ENCODE peak calls at places on chromosomes 13 and 19, in seven cellular contexts. R is K562, N is GM23248, T is Right ventricle myocardium superior, P is amniotic epithelial cell, B is RPMI7951, W is WTC11. C is an unnamed sample.

GRCh38 chr19:12847159-12848139 is 9.1 kb downstream of the MAST1 start:
- DNase-seq in R (peak; percentile 93), N (peak; percentile 87), T (peak; percentile 93), P (peak; percentile 65), B (peak; percentile 78), W (peak; percentile 98), C (peak; percentile 79)

GRCh38 chr19:15195987-15196682 is 4.7 kb downstream of the NOTCH3 start:
- DNase-seq in R (peak; percentile 49), N (peak; percentile 59), T (no peak), P (no peak), B (no peak), W (peak; percentile 97), C (peak; percentile 46)

GRCh38 chr13:33735276-33735675 is 82.7 kb upstream of the RFC3 start:
- DNase-seq in R (no peak), N (no peak), T (no peak), P (no peak), B (no peak), W (no peak), C (no peak)

GRCh38 chr13:110475117-110475516 is 86.4 kb downstream of the RAB20 start:
- DNase-seq in R (no peak), N (no peak), T (no peak), P (no peak), B (no peak), W (no peak), C (no peak)

GRCh38 chr13:113552786-113553540 is 31.6 kb upstream of the TFDP1 start:
- DNase-seq in R (no peak), N (no peak), T (no peak), P (no peak), B (no peak), W (no peak), C (no peak)

GRCh38 chr19:34188388-34188787 is 16.1 kb downstream of the LSM14A start:
- DNase-seq in R (no peak), N (peak; percentile 20), T (no peak), P (peak; percentile 24), B (no peak), W (no peak), C (peak; percentile 4)

GRCh38 chr13:36430247-36431203 is 1.8 kb upstream of the CCNA1 start:
- DNase-seq in R (no peak), N (peak; percentile 13), T (no peak), P (no peak), B (no peak), W (peak; percentile 38), C (peak; percentile 17)

GRCh38 chr19:11479470-11480080 is 1.3 kb downstream of the ELAVL3 start:
- DNase-seq in R (peak; percentile 100), N (peak; percentile 42), T (no peak), P (no peak), B (peak; percentile 54), W (peak; percentile 93), C (no peak)

GRCh38 chr19:55136399-55137102 is 12.5 kb downstream of the TNNT1 start:
- DNase-seq in R (no peak), N (no peak), T (no peak), P (no peak), B (no peak), W (no peak), C (no peak)

GRCh38 chr19:28553005-28553404 is 659.9 kb downstream of the UQCRFS1 start:
- DNase-seq in R (peak; percentile 45), N (peak; percentile 4), T (no peak), P (no peak), B (peak; percentile 2), W (no peak), C (no peak)

GRCh38 chr19:47157455-47158321 is 27.1 kb downstream of the SAE1 start:
- DNase-seq in R (no peak), N (peak; percentile 68), T (peak; percentile 57), P (peak; percentile 74), B (no peak), W (peak; percentile 72), C (peak; percentile 92)

GRCh38 chr19:31270897-31271568 is 78.2 kb downstream of the TSHZ3 start:
- DNase-seq in R (no peak), N (peak; percentile 79), T (no peak), P (peak; percentile 75), B (peak; percentile 90), W (no peak), C (peak; percentile 50)

GRCh38 chr19:10292206-10292788 is 2.5 kb downstream of the ICAM5 start:
- DNase-seq in R (peak; percentile 86), N (peak; percentile 91), T (peak; percentile 88), P (peak; percentile 74), B (peak; percentile 84), W (peak; percentile 99), C (peak; percentile 68)

GRCh38 chr13:100088648-100089601 is at the start of gene PCCA:
- DNase-seq in R (peak; percentile 87), N (peak; percentile 96), T (peak; percentile 96), P (peak; percentile 90), B (peak; percentile 92), W (peak; percentile 100), C (peak; percentile 91)

GRCh38 chr19:18589380-18590272 is 1.0 kb downstream of the REX1BD start:
- DNase-seq in R (peak; percentile 65), N (peak; percentile 91), T (peak; percentile 79), P (peak; percentile 50), B (peak; percentile 64), W (peak; percentile 82), C (peak; percentile 65)

GRCh38 chr13:77213644-77214043 is 113.2 kb downstream of the MYCBP2 start:
- DNase-seq in R (no peak), N (no peak), T (no peak), P (peak; percentile 57), B (no peak), W (no peak), C (no peak)

GRCh38 chr13:111856571-111856970 is 210.4 kb upstream of the SOX1 start:
- DNase-seq in R (no peak), N (no peak), T (no peak), P (no peak), B (no peak), W (no peak), C (no peak)